ENCODE peak calls at places on chromosomes 1 and 21, in four cellular contexts. Y, A, M and H are unnamed samples.

GRCh38 chr1:201095581-201096531 is 16.4 kb downstream of the CACNA1S start:
- DNase-seq in M (no peak), Y (peak; percentile 48), A (no peak), H (no peak)

GRCh38 chr1:204207136-204207616 is 6.6 kb downstream of the GOLT1A start:
- DNase-seq in M (no peak), A (peak; percentile 19), Y (peak; percentile 57), H (peak; percentile 83)

GRCh38 chr1:235018720-235019444 is 109.8 kb downstream of the TOMM20 start:
- DNase-seq in M (no peak), A (no peak), Y (no peak), H (no peak)

GRCh38 chr1:166084613-166085012 is 82.2 kb downstream of the FAM78B start:
- DNase-seq in M (no peak), A (no peak), Y (no peak), H (no peak)

GRCh38 chr1:7899741-7900140 is 40.9 kb downstream of the TNFRSF9 start:
- DNase-seq in A (no peak), Y (no peak), M (peak; percentile 66), H (no peak)

GRCh38 chr1:17609529-17609928 is 70.0 kb downstream of the ARHGEF10L start:
- DNase-seq in M (no peak), A (no peak), Y (no peak), H (no peak)

GRCh38 chr1:156154317-156154749 is 948 bp downstream of the SEMA4A start:
- DNase-seq in M (no peak), A (no peak), Y (peak; percentile 88), H (no peak)

GRCh38 chr1:161092621-161093028 is 3.3 kb upstream of the NECTIN4 start:
- DNase-seq in M (peak; percentile 43), A (no peak), Y (no peak), H (no peak)

GRCh38 chr1:66505671-66506392 is 28.1 kb upstream of the SGIP1 start:
- DNase-seq in M (peak; percentile 82), Y (no peak), A (no peak), H (no peak)

GRCh38 chr1:62588000-62588399 is 9.3 kb upstream of the ANGPTL3 start:
- DNase-seq in A (no peak), M (peak; percentile 57), Y (no peak), H (no peak)

GRCh38 chr21:31973402-31973944 is 100.7 kb downstream of the HUNK start:
- DNase-seq in A (no peak), Y (no peak), M (no peak), H (no peak)

GRCh38 chr1:13500806-13501205 is 13.0 kb downstream of the LRRC38 start:
- DNase-seq in M (no peak), A (no peak), Y (no peak), H (no peak)

DNA sequence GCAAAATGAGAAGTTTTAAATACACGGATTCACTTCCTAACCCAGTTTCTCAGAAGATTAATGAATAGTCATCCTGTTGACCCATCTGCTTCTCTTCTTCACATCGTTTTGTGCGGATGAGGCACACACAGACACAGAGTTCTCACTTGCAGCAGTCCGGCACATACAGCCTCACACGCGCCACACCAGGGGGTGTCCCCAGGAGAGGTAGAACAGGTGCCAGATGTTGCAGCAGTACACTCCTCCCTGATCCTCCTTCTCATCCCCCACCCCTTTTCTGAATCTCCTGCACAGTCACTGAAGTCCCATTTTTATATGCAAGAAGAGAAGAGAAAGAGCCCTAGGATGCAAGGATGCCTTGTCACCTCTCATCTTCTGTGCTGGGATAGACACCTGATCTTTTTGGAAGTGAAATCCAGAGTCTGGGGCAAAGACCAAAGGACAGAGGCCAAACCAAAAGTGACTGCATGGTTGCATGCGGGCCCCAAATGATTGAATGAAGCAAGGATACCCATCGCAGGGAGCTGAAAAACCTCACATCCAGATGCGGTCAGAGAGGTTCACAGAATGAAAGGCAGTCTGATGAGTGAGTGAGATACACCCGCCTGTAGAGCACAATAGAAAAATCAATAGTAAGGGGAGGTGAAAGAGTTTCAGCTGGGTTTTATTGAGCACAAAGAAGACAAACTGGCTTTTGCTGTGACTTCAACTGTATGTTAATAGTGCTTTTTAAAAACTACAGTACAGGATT is 28.8 kb downstream of the PBX1 start:
- DNase-seq in A (no peak), Y (no peak), M (no peak), H (peak; percentile 54)
- H2AFZ ChIP-seq in A (no peak overlapping the region), Y (no peak overlapping the region), M (no peak overlapping the region), H (no peak overlapping the region)

GRCh38 chr1:14826172-14826636 is 227.7 kb downstream of the KAZN start:
- DNase-seq in Y (no peak), A (no peak), M (peak; percentile 89), H (no peak)
- TF ChIP-seq CTCF in Y (no peak), A (no peak), M (peak; percentile 46), H (no peak)

GRCh38 chr1:243719476-243719875 is 130.6 kb downstream of the AKT3 start:
- DNase-seq in M (peak; percentile 16), Y (no peak), A (no peak), H (no peak)
- H3K4me1 ChIP-seq in M (peaks cover 14% of the 10 kb centered on the region), Y (no peaks in the 10 kb centered on the region), A (no peaks in the 10 kb centered on the region), H (peaks cover 4% of the 10 kb centered on the region)

DNA sequence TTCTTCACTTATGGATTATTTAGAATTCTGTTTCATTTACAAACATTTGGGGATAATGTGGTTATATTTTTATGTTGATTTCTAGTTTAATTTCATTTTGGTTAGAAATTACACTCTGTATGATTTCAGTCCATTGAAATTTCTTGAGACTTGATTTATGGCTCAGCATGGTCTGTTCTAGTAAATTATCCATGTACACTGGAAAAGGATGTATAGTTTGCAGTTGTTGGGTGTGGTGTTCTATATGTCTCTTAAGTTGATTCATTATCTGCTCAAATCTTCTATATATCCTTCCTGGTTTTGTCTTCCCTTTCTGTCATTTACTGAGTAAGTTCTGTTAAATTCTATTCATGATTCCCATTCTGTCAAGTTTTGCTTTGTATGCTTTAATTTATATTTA is 52.3 kb downstream of the RAP1A start:
- DNase-seq in M (no peak), Y (no peak), A (no peak), H (no peak)
- H2AFZ ChIP-seq in M (no peak overlapping the region), Y (no peak overlapping the region), A (no peak overlapping the region), H (no peak overlapping the region)

GRCh38 chr1:162407539-162407938 is 4.4 kb downstream of the SH2D1B start:
- DNase-seq in M (no peak), Y (no peak), A (no peak), H (no peak)
- TF ChIP-seq CTCF in M (no peak), Y (no peak), A (no peak), H (no peak)

GRCh38 chr1:46543382-46543760 is 8.1 kb downstream of the KNCN start:
- DNase-seq in A (no peak), Y (no peak), M (no peak), H (no peak)
- H3K4me1 ChIP-seq in A (no peaks in the 10 kb centered on the region), Y (no peaks in the 10 kb centered on the region), M (no peaks in the 10 kb centered on the region), H (peaks cover 3% of the 10 kb centered on the region)